ENCODE peak calls at places on chromosomes 3 and 15, in five cellular contexts. S, H, C, V and O are unnamed samples. For H3K4me1, the result is how much of the 10 kb centered on the place peaks cover.

GRCh38 chr15:45121706-45122417 is 7.7 kb downstream of the DUOXA2 start:
- DNase-seq in S (peak), H (no peak), C (peak), V (no peak), O (peak)

GRCh38 chr3:139122221-139122581 is 77.5 kb upstream of the PRR23C start:
- DNase-seq in S (peak), H (no peak), C (no peak), V (no peak), O (no peak)

GRCh38 chr3:122915300-122916055 is 112.1 kb downstream of the SEMA5B start:
- DNase-seq in S (no peak), H (no peak), C (no peak), V (no peak), O (no peak)

GRCh38 chr3:119500265-119500664 is 1.9 kb downstream of the TIMMDC1 start:
- DNase-seq in S (no peak), H (no peak), C (no peak), V (no peak), O (no peak)

GRCh38 chr15:52328680-52329079 is 33.1 kb upstream of the MYO5C start:
- DNase-seq in S (no peak), H (no peak), C (no peak), V (no peak), O (no peak)

GRCh38 chr3:64647825-64648224 is 40.0 kb downstream of the ADAMTS9 start:
- DNase-seq in S (no peak), H (no peak), C (no peak), V (no peak), O (no peak)

GRCh38 chr3:80677796-80678195 is 910.0 kb upstream of the ROBO1 start:
- DNase-seq in S (no peak), H (no peak), C (no peak), V (no peak), O (peak)

GRCh38 chr3:84836961-84837360 is 121.8 kb upstream of the CADM2 start:
- DNase-seq in S (no peak), H (peak), C (peak), V (no peak), O (no peak)

GRCh38 chr15:26087881-26088280 is 224.8 kb upstream of the ATP10A start:
- DNase-seq in S (peak), H (no peak), C (no peak), V (no peak), O (no peak)

GRCh38 chr3:25558106-25558505 is 106.6 kb downstream of the TOP2B start:
- DNase-seq in S (peak), H (no peak), C (no peak), V (no peak), O (no peak)

GRCh38 chr3:12830785-12831581 is 10.4 kb downstream of the RPL32 start:
- DNase-seq in S (no peak), H (no peak), C (no peak), V (no peak), O (no peak)

GRCh38 chr3:11335056-11335608 is 62.9 kb downstream of the ATG7 start:
- DNase-seq in S (peak), H (no peak), C (peak), V (peak), O (peak)

GRCh38 chr3:125080077-125080476 is 24.3 kb upstream of the HEG1 start:
- DNase-seq in S (no peak), H (no peak), C (no peak), V (no peak), O (no peak)

GRCh38 chr3:125076464-125076863 is 20.7 kb upstream of the HEG1 start:
- DNase-seq in S (no peak), H (no peak), C (no peak), V (no peak), O (no peak)

GRCh38 chr3:125078961-125079674 is 23.3 kb upstream of the HEG1 start:
- DNase-seq in S (peak), H (no peak), C (no peak), V (no peak), O (no peak)

GRCh38 chr3:125077864-125078263 is 22.1 kb upstream of the HEG1 start:
- DNase-seq in S (no peak), H (no peak), C (no peak), V (no peak), O (no peak)

DNA sequence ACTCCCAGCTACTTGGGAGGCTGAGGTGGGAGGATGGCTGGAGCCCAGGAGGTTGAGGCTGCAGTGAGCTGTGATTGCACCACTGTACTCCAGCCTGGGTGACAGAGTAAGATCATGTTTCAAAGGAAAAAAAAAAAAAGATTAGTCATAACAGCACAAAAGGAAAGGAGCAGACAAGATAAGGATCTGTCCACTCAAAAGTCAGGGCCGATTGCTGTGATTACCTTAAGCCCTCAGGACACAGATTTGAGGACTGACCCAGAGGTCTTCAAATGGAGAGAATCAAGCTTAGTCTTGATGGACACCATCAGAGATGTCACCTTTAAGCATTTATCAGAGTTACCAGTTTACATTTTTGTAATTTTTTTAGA is 23.9 kb upstream of the HEG1 start:
- DNase-seq in S (peak), H (no peak), C (no peak), V (no peak), O (peak)
- H3K9ac ChIP-seq in S (no peak), H (no peak), C (no peak), V (no peak), O (no peak)

DNA sequence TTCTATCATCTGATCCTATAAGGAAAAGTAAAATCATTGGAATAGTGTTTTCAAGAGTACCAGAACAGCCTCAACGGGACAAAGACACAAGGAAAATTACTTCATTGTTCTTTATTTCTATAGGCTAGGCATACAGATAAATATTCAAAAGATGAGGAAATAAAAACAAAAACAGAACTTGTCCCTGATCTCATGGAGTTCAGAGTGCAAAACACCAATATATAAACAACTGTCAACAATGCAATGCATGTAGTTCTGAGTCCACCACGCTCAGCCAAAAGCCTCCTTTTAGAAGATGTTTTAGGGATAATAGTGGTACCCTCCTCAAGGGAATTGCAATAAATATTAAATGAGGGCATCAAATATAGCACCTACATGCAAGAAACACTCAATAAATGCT is 4.6 kb upstream of the SLC4A7 start:
- DNase-seq in S (no peak), H (no peak), C (no peak), V (no peak), O (no peak)
- H3K4me1 ChIP-seq in S (under half), H (under half), C (under half), V (under half), O (under half)

GRCh38 chr3:196246612-196247308 is 30.4 kb downstream of the SLC51A start:
- DNase-seq in S (peak), H (no peak), C (no peak), V (no peak), O (peak)

GRCh38 chr3:196255776-196256175 is 31.8 kb downstream of the PCYT1A start:
- DNase-seq in S (no peak), H (no peak), C (no peak), V (no peak), O (no peak)

GRCh38 chr3:196254376-196255283 is 32.9 kb downstream of the PCYT1A start:
- DNase-seq in S (no peak), H (no peak), C (no peak), V (no peak), O (no peak)

GRCh38 chr3:196251918-196252317 is 35.6 kb downstream of the SLC51A start:
- DNase-seq in S (no peak), H (no peak), C (no peak), V (no peak), O (no peak)
- H2BK15ac ChIP-seq in S (no peak), H (no peak), C (no peak), V (no peak), O (no peak)

GRCh38 chr15:74209560-74209958 is 7.0 kb upstream of the STRA6 start:
- DNase-seq in S (no peak), H (peak), C (no peak), V (no peak), O (no peak)
- H3K9ac ChIP-seq in S (no peak), H (no peak), C (peak), V (no peak), O (peak)

DNA sequence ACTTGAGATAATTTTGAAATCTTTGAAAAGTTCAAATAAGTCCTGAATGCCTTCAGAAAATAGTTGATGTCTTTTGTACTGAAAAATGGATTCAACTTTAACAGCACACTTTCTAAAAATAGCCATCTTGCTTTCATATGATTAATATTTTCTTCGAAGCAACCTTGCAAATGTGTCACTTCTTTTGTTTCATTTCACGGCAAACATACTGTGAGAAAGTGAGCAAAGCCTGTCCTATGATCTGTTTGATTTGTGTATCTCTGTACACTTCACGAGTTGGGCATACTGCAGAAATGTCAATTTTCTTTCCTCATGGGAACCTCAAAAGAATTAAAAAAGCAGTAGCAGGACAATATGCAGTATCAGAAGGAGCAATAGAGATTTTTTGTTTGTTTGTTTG is 571.8 kb downstream of the NAALADL2 start:
- DNase-seq in S (no peak), H (no peak), C (no peak), V (no peak), O (no peak)
- H3K4me1 ChIP-seq in S (under half), H (under half), C (under half), V (under half), O (under half)

DNA sequence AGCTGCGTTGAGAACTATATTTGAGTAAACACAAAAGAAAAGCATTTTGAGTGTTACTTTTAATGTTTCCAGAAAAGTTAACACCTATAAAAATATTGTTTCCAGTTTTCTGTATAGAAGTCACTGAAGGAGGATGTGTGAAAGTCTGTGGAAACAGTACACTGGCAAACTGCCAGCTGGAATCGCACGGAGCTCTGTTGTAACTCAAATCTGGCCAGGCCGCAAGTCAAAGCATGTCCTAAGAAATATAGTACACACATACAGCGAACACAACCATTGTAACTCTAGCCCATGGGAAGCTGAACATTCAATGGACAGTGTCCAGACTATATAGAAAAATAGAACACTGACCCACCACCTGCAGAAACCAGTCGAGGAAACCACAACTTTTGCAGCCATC is 657.2 kb downstream of the FHIT start:
- DNase-seq in S (peak), H (no peak), C (no peak), V (no peak), O (peak)
- H2BK15ac ChIP-seq in S (no peak), H (no peak), C (no peak), V (no peak), O (no peak)

GRCh38 chr15:85010114-85010471 is 28.4 kb downstream of the PDE8A start:
- DNase-seq in S (no peak), H (no peak), C (no peak), V (no peak), O (no peak)
- H3K9ac ChIP-seq in S (no peak), H (no peak), C (no peak), V (no peak), O (no peak)